ENCODE peak calls at places on chromosomes 1 and 21, in nine cellular contexts. A is HFF-Myc, J is aorta, W is brain microvascular endothelial cell, I is uterus, S is psoas muscle, Z is lower leg skin, K is esophagus muscularis mucosa, P is right lobe of liver. N is an unnamed sample.

GRCh38 chr1:227999056-227999930 is 7.5 kb upstream of the WNT3A start:
- DNase-seq in I (peak), Z (peak), J (peak), W (peak), A (peak), P (peak), K (no peak), S (peak), N (peak)

GRCh38 chr1:201184734-201185453 is 5.7 kb upstream of the IGFN1 start:
- DNase-seq in P (peak), Z (peak), K (no peak), S (peak), W (peak), J (no peak), I (peak), A (peak), N (peak)

GRCh38 chr1:78668427-78668826 is 18.8 kb downstream of the IFI44 start:
- DNase-seq in P (no peak), Z (no peak), S (no peak), A (no peak), J (no peak), K (no peak), W (no peak), I (no peak), N (no peak)

GRCh38 chr1:41917835-41918449 is 780 bp downstream of the HIVEP3 start:
- DNase-seq in Z (no peak), I (no peak), P (peak), A (no peak), W (no peak), S (peak), J (no peak), K (peak), N (peak)

GRCh38 chr1:52678961-52679897 is 18.9 kb downstream of the COA7 start:
- DNase-seq in K (no peak), Z (no peak), W (no peak), P (no peak), S (no peak), I (no peak), A (no peak), J (no peak), N (no peak)

GRCh38 chr1:239976130-239976968 is 115.3 kb upstream of the FMN2 start:
- DNase-seq in S (no peak), I (no peak), Z (no peak), W (peak), P (peak), J (no peak), A (peak), K (peak), N (peak)

GRCh38 chr1:165717918-165718515 is 19.7 kb upstream of the ALDH9A1 start:
- DNase-seq in W (peak), S (no peak), P (no peak), J (no peak), K (no peak), I (no peak), A (peak), Z (no peak), N (peak)

GRCh38 chr1:66374148-66374547 is 159.8 kb upstream of the SGIP1 start:
- DNase-seq in I (no peak), S (no peak), J (no peak), Z (no peak), A (no peak), K (no peak), W (no peak), P (no peak), N (peak)

GRCh38 chr21:43295016-43295958 is 126.5 kb downstream of the CRYAA start:
- DNase-seq in A (no peak), K (no peak), J (peak), I (no peak), Z (no peak), P (no peak), S (no peak), W (no peak), N (no peak)

GRCh38 chr1:98045211-98046030 is 124.6 kb upstream of the DPYD start:
- DNase-seq in Z (no peak), J (no peak), P (peak), S (peak), K (no peak), W (peak), I (no peak), A (no peak), N (no peak)

GRCh38 chr1:1219341-1219740 is 5.4 kb upstream of the TNFRSF4 start:
- DNase-seq in W (no peak), A (no peak), I (no peak), Z (no peak), S (no peak), K (no peak), J (no peak), P (no peak), N (peak)

GRCh38 chr1:87684786-87685185 is 356.1 kb downstream of the LMO4 start:
- DNase-seq in P (no peak), W (peak), Z (no peak), A (no peak), I (no peak), S (no peak), J (no peak), K (no peak), N (no peak)

GRCh38 chr1:206578115-206578935 is 33.9 kb downstream of the EIF2D start:
- DNase-seq in W (no peak), S (no peak), I (no peak), P (no peak), A (peak), K (no peak), Z (no peak), J (no peak), N (peak)

GRCh38 chr1:214101246-214101645 is 113.5 kb downstream of the PROX1 start:
- DNase-seq in P (no peak), A (no peak), J (no peak), S (no peak), Z (no peak), I (no peak), W (no peak), K (no peak), N (no peak)

GRCh38 chr1:82219841-82220240 is 419.1 kb downstream of the ADGRL2 start:
- DNase-seq in Z (no peak), A (no peak), K (no peak), J (peak), P (no peak), W (no peak), S (no peak), I (no peak), N (no peak)

GRCh38 chr1:228018961-228019721 is 12.3 kb downstream of the WNT3A start:
- DNase-seq in J (peak), P (no peak), K (no peak), S (peak), Z (no peak), A (no peak), W (no peak), I (no peak), N (no peak)

GRCh38 chr1:59522925-59523505 is 226.1 kb downstream of the FGGY start:
- DNase-seq in S (no peak), K (no peak), P (no peak), Z (no peak), A (no peak), W (no peak), I (no peak), J (no peak), N (no peak)
- H3K4me3 ChIP-seq in S (no peak), K (no peak), P (no peak), Z (no peak), A (no peak), W (no peak), I (no peak), J (no peak), N (no peak)

DNA sequence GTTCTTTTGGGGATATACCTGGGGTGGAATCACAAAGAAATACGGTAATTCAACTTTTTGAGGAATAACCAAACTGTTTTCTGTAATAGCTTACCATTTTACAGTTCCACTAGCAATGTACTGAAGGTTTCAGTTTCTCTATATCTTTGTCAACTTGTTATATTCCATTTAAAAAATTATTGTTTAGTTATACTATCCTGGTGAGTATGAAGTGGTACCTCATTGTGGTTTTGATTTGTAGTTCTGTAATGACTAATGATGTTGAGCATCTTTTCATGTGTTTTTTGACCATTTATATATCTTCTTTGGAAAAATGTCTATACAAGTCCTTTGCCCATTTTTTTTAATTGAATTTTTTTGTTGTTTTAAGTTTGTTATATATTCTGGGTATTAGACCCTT is 39.4 kb downstream of the MAST2 start:
- DNase-seq in A (no peak), J (no peak), P (no peak), Z (no peak), K (no peak), W (no peak), S (no peak), I (no peak), N (no peak)
- H3K4me3 ChIP-seq in A (no peak), J (no peak), P (no peak), Z (no peak), K (no peak), W (no peak), S (no peak), I (no peak), N (no peak)

DNA sequence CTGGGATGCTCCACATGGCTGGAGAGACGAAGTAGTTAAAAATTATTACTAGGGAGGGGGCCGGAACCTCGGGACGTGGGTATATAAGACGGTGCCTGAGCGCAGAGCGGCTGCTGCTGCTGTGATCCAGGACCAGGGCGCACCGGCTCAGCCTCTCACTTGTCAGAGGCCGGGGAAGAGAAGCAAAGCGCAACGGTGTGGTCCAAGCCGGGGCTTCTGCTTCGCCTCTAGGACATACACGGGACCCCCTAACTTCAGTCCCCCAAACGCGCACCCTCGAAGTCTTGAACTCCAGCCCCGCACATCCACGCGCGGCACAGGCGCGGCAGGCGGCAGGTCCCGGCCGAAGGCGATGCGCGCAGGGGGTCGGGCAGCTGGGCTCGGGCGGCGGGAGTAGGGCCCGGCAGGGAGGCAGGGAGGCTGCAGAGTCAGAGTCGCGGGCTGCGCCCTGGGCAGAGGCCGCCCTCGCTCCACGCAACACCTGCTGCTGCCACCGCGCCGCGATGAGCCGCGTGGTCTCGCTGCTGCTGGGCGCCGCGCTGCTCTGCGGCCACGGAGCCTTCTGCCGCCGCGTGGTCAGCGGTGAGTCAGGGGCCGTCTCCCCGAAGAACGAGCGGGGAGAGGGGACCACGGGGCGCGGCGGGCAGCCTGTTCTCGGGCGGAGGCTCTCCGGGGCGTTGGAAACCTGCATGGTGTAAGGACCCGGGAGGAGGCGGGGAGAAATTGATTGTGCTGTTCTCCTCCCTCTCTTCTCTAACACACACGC is at the start of gene CHODL:
- DNase-seq in J (peak), I (no peak), Z (no peak), A (no peak), K (no peak), W (no peak), S (no peak), P (no peak), N (no peak)
- H3K4me3 ChIP-seq in J (peak), I (peak), Z (no peak), A (no peak), K (peak), W (peak), S (peak), P (no peak), N (no peak)

DNA sequence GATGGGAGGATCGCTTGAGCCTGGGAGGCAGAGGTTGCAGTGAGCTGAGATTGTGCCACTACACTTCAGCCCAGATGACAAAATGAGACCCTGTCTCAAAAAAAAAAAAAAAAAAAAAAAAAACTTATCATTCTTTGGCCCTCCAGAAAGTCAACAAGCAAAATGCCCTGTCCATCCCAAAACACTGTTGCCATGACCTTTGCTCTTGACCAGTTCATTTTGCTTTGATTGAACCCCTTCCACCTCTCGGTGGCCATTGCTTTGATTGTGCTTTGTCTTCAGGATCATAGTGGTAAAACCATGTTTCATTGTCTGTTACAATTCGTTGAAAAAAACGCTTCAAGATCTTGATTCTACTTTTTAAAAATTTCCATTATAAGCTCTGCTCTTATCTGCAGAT is 8.5 kb upstream of the SYPL2 start:
- DNase-seq in I (no peak), A (no peak), Z (no peak), W (no peak), K (no peak), P (no peak), J (no peak), S (no peak), N (no peak)
- H3K4me3 ChIP-seq in I (no peak), A (no peak), Z (no peak), W (no peak), K (no peak), P (no peak), J (no peak), S (no peak), N (no peak)

GRCh38 chr1:20183035-20183434 is 2.9 kb upstream of the UBXN10 start:
- DNase-seq in W (no peak), I (no peak), K (no peak), S (no peak), J (no peak), Z (no peak), P (peak), A (no peak), N (no peak)

GRCh38 chr1:20180221-20181207 is 5.4 kb upstream of the UBXN10 start:
- DNase-seq in I (no peak), K (no peak), S (no peak), Z (no peak), J (no peak), W (no peak), P (no peak), A (no peak), N (no peak)

GRCh38 chr1:20174937-20175666 is 10.8 kb upstream of the UBXN10 start:
- DNase-seq in A (no peak), P (no peak), Z (no peak), J (no peak), W (no peak), I (no peak), S (no peak), K (no peak), N (no peak)

GRCh38 chr1:20179369-20180172 is 6.3 kb upstream of the UBXN10 start:
- DNase-seq in Z (no peak), I (no peak), P (no peak), W (no peak), K (no peak), J (no peak), A (no peak), S (no peak), N (no peak)

DNA sequence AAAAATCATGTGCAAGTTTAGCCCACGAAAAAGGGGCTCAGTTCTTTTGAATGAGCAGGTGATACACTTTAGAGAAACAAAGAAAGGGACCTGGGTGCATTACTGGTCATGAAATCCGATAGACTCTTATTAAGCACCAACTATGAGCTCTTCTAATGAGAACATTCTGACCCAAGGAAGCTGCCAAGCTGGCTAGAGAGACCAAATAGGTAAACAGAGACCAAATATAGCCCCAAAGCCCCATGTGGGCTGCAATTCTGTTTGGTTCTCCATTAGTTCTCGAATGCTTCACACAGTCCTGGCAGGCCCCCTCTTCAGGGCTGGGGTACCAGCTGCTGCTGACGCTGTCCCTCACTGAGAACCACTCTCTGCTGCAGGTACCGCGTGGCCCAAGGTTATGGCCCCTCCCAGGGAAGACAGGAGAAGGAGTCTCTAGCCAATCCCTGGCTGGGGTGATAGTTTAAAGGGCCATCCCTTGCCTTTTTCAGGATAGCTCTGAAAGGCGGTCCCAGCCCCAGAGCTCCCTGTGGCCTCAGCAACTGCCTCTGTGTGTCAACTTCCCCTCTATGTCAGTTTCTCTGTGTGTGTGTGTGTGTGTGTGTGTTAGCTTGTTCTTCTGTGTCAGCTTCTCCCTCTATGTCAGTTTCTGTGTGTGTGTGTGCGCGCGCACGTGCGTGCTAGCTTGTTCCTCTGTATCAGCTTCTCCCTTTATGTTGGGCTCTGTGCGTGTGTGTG is 7.1 kb upstream of the UBXN10 start:
- DNase-seq in W (no peak), A (no peak), I (no peak), K (no peak), P (no peak), Z (no peak), J (peak), S (no peak), N (no peak)
- H3K4me3 ChIP-seq in W (no peak), A (no peak), I (no peak), K (peak), P (no peak), Z (no peak), J (no peak), S (no peak), N (no peak)

DNA sequence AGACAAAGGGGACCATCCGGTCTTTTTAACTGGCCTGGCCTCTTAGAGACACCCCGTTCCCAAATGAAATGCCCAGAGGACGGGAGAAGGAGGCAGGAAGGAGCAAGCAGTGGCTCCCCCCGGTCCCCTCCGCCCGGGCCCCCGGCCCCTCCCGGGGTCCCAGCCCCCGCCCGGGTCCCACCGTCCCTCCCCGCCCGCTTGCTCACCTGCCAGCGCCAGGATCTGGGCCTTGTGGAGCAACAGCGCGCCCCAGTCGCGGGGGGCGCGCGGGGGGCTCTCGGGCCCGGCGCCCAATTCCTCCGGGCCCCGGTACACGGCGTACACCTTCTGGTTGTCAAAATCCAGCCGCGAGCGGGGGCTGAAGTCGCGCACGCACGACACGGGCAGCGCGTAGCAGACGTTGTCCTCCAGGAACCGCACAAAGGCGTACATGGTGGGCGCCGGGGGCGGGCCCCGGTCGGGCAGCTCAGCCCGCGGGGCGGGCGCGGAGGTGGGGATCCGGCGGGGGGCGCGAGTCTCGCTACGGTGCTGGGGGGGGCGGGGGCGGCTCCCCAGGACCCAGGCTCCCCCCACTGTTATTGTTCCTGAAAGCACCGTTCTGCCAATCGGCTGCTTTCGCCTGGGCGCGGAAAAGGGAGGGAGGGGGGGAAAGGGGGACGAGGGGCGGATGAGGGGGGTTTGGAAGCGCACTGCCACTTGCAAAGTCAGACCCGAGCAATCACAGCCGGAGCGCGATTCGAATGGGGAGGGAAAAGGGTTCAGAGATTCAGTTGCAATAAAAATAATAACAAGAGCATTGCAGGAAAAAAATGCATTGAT is at the start of gene BEND5:
- DNase-seq in W (no peak), P (peak), S (peak), I (peak), J (peak), K (peak), A (no peak), Z (peak), N (no peak)
- H3K4me3 ChIP-seq in W (peak), P (peak), S (peak), I (peak), J (peak), K (peak), A (no peak), Z (peak), N (peak)

DNA sequence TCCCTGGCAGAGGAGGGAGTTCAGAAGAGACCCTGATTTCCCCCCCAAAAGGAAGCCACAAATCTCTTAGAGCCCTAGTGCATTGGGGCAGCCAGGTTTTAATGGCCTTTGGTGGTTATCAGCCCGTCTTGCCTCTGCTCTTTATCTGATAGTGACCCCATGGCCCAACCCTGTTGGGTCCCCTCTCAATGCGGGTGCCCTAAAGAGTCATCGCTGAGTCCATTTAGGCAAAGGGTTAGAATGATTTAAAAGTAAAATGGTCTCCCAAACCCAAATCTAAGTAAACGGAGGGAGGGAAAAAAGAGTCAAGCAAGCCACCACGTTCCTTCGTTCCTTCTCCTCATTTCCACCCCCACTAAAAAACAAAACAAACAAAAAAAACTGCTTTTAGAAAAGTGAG is 164.0 kb downstream of the RUNX1 start:
- DNase-seq in I (no peak), Z (no peak), W (no peak), J (no peak), S (no peak), K (peak), P (no peak), A (no peak), N (no peak)
- H3K4me3 ChIP-seq in I (peak), Z (peak), W (peak), J (no peak), S (peak), K (peak), P (peak), A (peak), N (peak)

DNA sequence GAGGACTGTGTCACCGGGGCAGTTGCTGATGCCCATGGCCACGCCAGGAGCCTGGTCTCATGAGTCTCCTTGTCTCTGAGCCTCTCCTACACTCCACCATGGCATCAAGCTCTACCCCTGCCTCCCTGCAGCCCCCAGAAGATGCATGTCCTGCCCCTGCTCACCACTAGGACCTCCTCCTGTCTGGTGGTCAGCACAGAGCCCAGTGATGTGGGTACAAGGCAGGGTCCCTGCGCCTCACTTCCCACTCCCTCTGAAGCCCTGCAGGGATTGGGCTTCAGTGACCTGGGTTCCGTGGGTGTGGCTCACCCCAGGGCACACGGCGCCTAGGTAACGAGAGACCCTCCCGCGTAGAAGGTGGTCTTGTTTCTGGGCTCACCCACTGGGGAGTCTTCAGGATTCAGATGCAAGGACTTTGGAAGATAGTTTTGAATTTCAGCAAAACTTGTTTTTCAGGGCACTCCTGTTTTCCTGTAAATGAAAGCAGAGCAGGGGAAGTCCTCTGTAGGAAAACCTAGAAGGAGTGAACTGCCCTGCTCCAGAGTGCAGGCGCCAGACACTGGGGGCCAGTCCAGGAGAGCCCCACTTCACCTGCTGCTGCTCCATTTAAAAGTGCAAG is 2.8 kb downstream of the COL18A1 start:
- DNase-seq in I (no peak), K (no peak), S (peak), Z (no peak), P (peak), J (peak), A (no peak), W (no peak), N (no peak)
- H3K4me3 ChIP-seq in I (no peak), K (no peak), S (no peak), Z (no peak), P (no peak), J (no peak), A (no peak), W (peak), N (no peak)